ENCODE peak calls at places on chromosomes 12 and 14, in nine cellular contexts. Q, Z, F, B, K, A, L, R and J are unnamed samples.

GRCh38 chr12:123150804-123151678 is at the start of gene PITPNM2:
- DNase-seq in B (no peak), A (peak; percentile 84), R (peak; percentile 84), L (peak; percentile 82), K (peak; percentile 58), Z (peak; percentile 57), Q (peak; percentile 73), F (no peak), J (peak; percentile 62)

GRCh38 chr12:48002773-48003218 is 1.5 kb downstream of the COL2A1 start:
- DNase-seq in R (no peak), K (peak; percentile 31), Q (peak; percentile 55), B (no peak), Z (no peak), L (peak; percentile 54), A (no peak), F (no peak), J (no peak)

GRCh38 chr14:71050227-71050823 is 143.1 kb downstream of the PCNX1 start:
- DNase-seq in A (peak; percentile 12), L (no peak), R (peak; percentile 4), B (no peak), F (no peak), Q (no peak), Z (peak; percentile 7), K (peak; percentile 20), J (no peak)

GRCh38 chr12:2960432-2960956 is 1.3 kb downstream of the TEAD4 start:
- DNase-seq in Z (peak; percentile 29), F (no peak), K (peak; percentile 67), L (no peak), B (no peak), R (peak; percentile 16), Q (no peak), A (no peak), J (no peak)

GRCh38 chr12:1573960-1574862 is 20.2 kb downstream of the FBXL14 start:
- DNase-seq in A (peak; percentile 12), Z (peak; percentile 32), L (no peak), R (no peak), B (no peak), K (no peak), Q (no peak), F (no peak), J (no peak)

GRCh38 chr12:29131539-29131938 is 17.5 kb upstream of the FAR2 start:
- DNase-seq in L (no peak), Q (no peak), A (peak; percentile 55), B (no peak), K (peak; percentile 30), Z (no peak), F (no peak), R (no peak), J (no peak)

GRCh38 chr14:42002139-42002538 is 395.5 kb downstream of the LRFN5 start:
- DNase-seq in R (no peak), Z (no peak), F (no peak), Q (no peak), B (no peak), L (no peak), A (no peak), K (peak; percentile 39), J (no peak)

GRCh38 chr14:102857444-102857843 is 65.0 kb upstream of the AMN start:
- DNase-seq in A (no peak), F (no peak), K (no peak), Z (no peak), B (no peak), L (no peak), R (no peak), Q (no peak), J (no peak)

GRCh38 chr14:72946491-72946890 is 20.2 kb downstream of the DCAF4 start:
- DNase-seq in K (peak; percentile 69), Q (no peak), A (no peak), R (no peak), B (no peak), L (no peak), Z (no peak), F (no peak), J (no peak)

GRCh38 chr12:77625441-77625840 is 205.3 kb upstream of the NAV3 start:
- DNase-seq in Q (no peak), L (no peak), R (no peak), K (peak; percentile 91), Z (no peak), B (no peak), F (no peak), A (no peak), J (no peak)

GRCh38 chr14:68789798-68790655 is 2.8 kb downstream of the ZFP36L1 start:
- DNase-seq in Q (no peak), Z (peak; percentile 45), B (no peak), A (no peak), L (peak; percentile 70), K (no peak), R (no peak), F (no peak), J (peak; percentile 50)

GRCh38 chr12:131810672-131811071 is 17.5 kb upstream of the MMP17 start:
- DNase-seq in B (no peak), Z (no peak), Q (no peak), R (no peak), L (no peak), F (no peak), K (no peak), A (no peak), J (no peak)

GRCh38 chr12:117792877-117793424 is 175.8 kb downstream of the KSR2 start:
- DNase-seq in L (no peak), A (no peak), K (no peak), F (no peak), B (no peak), Z (no peak), R (no peak), Q (no peak), J (no peak)

DNA sequence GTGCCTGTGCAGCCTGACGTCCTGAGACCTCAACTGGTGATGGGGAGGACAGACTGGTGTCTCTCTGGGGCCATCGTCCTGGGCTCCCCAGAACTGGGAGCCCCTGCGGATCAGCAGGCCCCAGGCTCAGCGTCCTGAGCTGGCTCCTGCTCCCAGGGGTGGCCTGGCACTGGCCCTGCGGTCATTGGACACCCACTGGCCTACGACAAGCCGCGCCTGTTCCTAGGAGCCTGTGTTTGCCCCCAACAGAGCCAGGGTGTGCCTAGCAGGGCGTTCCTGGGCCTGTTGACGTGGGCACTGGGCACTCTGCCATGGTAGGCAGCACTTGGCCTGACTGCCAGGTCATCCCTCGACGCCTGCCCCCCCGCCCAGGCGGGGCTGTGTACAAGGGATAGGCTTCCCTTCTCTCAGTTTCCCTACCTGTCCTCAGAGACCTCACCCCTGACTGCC is 8.4 kb downstream of the ADSS1 start:
- DNase-seq in Q (no peak), K (no peak), B (no peak), F (no peak), R (no peak), Z (peak; percentile 89), A (no peak), L (peak; percentile 86), J (peak; percentile 62)
- TF ChIP-seq POLR2A in Q (no peak), K (no peak), B (no peak), F (peak; percentile 24), R (no peak), Z (no peak), A (no peak), L (no peak), J (no peak)

GRCh38 chr12:51887476-51888315 is at the start of gene ANKRD33:
- DNase-seq in L (peak; percentile 68), Q (no peak), K (no peak), F (no peak), R (peak; percentile 73), A (no peak), B (no peak), Z (no peak), J (no peak)

GRCh38 chr12:51890511-51891171 is 2.7 kb downstream of the ANKRD33 start:
- DNase-seq in Z (no peak), K (no peak), L (peak; percentile 41), R (no peak), Q (no peak), A (no peak), F (no peak), B (no peak), J (peak; percentile 8)

GRCh38 chr12:51888316-51889215 is 663 bp downstream of the ANKRD33 start:
- DNase-seq in A (no peak), L (peak; percentile 42), K (no peak), Q (no peak), Z (no peak), B (no peak), R (no peak), F (no peak), J (no peak)

GRCh38 chr12:51890135-51890464 is 2.2 kb downstream of the ANKRD33 start:
- DNase-seq in R (no peak), A (no peak), K (no peak), Z (no peak), B (no peak), Q (no peak), L (peak; percentile 9), F (no peak), J (no peak)

GRCh38 chr12:51889216-51890134 is 1.6 kb downstream of the ANKRD33 start:
- DNase-seq in K (no peak), B (no peak), A (no peak), Z (no peak), L (peak; percentile 37), R (no peak), F (no peak), Q (no peak), J (peak; percentile 6)
- TF ChIP-seq CTCF in K (peak; percentile 31), B (no peak), A (peak; percentile 23), Z (peak; percentile 25), L (no peak), R (peak; percentile 51), F (no peak), Q (no peak), J (no peak)

GRCh38 chr12:50070314-50071060 is 13.1 kb downstream of the ASIC1 start:
- DNase-seq in L (peak; percentile 87), A (peak; percentile 88), Z (peak; percentile 88), Q (peak; percentile 85), K (peak; percentile 84), R (peak; percentile 77), B (peak; percentile 81), F (peak; percentile 78), J (peak; percentile 86)
- TF ChIP-seq POLR2A in L (no peak), A (no peak), Z (no peak), Q (no peak), K (no peak), R (no peak), B (no peak), F (no peak), J (no peak)

GRCh38 chr12:67085699-67086098 is 183.5 kb upstream of the CAND1 start:
- DNase-seq in Q (no peak), A (no peak), B (no peak), L (no peak), F (no peak), R (no peak), K (no peak), Z (no peak), J (no peak)

GRCh38 chr12:67077617-67078016 is 191.5 kb upstream of the CAND1 start:
- DNase-seq in Z (no peak), L (no peak), F (no peak), A (no peak), R (no peak), B (no peak), Q (no peak), K (peak; percentile 25), J (no peak)

GRCh38 chr12:67080637-67081036 is 188.5 kb upstream of the CAND1 start:
- DNase-seq in L (no peak), Q (no peak), A (no peak), R (no peak), B (no peak), K (no peak), Z (no peak), F (no peak), J (no peak)

GRCh38 chr12:67086116-67086515 is 183.0 kb upstream of the CAND1 start:
- DNase-seq in L (no peak), F (no peak), Q (no peak), R (no peak), A (no peak), Z (no peak), K (no peak), B (no peak), J (no peak)

GRCh38 chr12:67082221-67082620 is 186.9 kb upstream of the CAND1 start:
- DNase-seq in L (no peak), Q (no peak), F (no peak), A (no peak), B (no peak), R (no peak), K (no peak), Z (no peak), J (no peak)
- TF ChIP-seq CTCF in L (no peak), Q (no peak), F (no peak), A (no peak), B (no peak), R (no peak), K (no peak), Z (no peak), J (no peak)